ENCODE peak calls at places on chromosomes 5 and 9, in nine cellular contexts. O is cardiac muscle cell, E is progenitor cell of endocrine pancreas, V is tibial artery, D is PC-9, N is sigmoid colon, A is uterus, Q is AG09319, I is AG04449. B is an unnamed sample.

GRCh38 chr5:179171816-179172745 is 111.9 kb downstream of the ZNF354C start:
- DNase-seq in O (no peak), E (no peak), V (no peak), D (no peak), N (no peak), A (no peak), Q (no peak), I (no peak), B (no peak)

GRCh38 chr5:168013546-168013945 is 277.9 kb upstream of the WWC1 start:
- DNase-seq in O (no peak), E (no peak), V (no peak), D (no peak), N (no peak), A (no peak), Q (no peak), I (no peak), B (no peak)

GRCh38 chr5:128904815-128905214 is 60.5 kb upstream of the SLC27A6 start:
- DNase-seq in O (no peak), E (no peak), V (no peak), D (no peak), N (no peak), A (no peak), Q (no peak), I (no peak), B (no peak)

GRCh38 chr5:179118338-179118737 is 58.2 kb downstream of the ZNF354C start:
- DNase-seq in O (no peak), E (no peak), V (no peak), D (no peak), N (no peak), A (no peak), Q (no peak), I (no peak), B (no peak)

GRCh38 chr9:21854594-21854993 is 52.2 kb downstream of the MTAP start:
- DNase-seq in O (no peak), E (no peak), V (no peak), D (peak), N (no peak), A (no peak), Q (no peak), I (no peak), B (peak)

GRCh38 chr5:122180146-122180712 is 50.9 kb downstream of the ZNF474 start:
- DNase-seq in O (no peak), E (no peak), V (no peak), D (no peak), N (no peak), A (no peak), Q (no peak), I (no peak), B (no peak)

GRCh38 chr5:126002222-126002897 is 420.8 kb upstream of the GRAMD2B start:
- DNase-seq in O (peak), E (no peak), V (peak), D (no peak), N (no peak), A (peak), Q (peak), I (peak), B (no peak)

GRCh38 chr9:93865716-93866115 is 89.4 kb downstream of the BARX1 start:
- DNase-seq in O (no peak), E (no peak), V (no peak), D (no peak), N (no peak), A (no peak), Q (no peak), I (no peak), B (no peak)

GRCh38 chr9:137670391-137671195 is 51.8 kb downstream of the EHMT1 start:
- DNase-seq in O (peak), E (peak), V (no peak), D (no peak), N (peak), A (no peak), Q (no peak), I (no peak), B (peak)

GRCh38 chr9:92561374-92562329 is 25.9 kb upstream of the ECM2 start:
- DNase-seq in O (no peak), E (no peak), V (no peak), D (peak), N (no peak), A (no peak), Q (no peak), I (no peak), B (no peak)

GRCh38 chr9:129183495-129184308 is 5.6 kb upstream of the IER5L start:
- DNase-seq in O (no peak), E (no peak), V (no peak), D (no peak), N (no peak), A (no peak), Q (no peak), I (no peak), B (no peak)

GRCh38 chr5:150247726-150248125 is 41.8 kb downstream of the CAMK2A start:
- DNase-seq in O (no peak), E (no peak), V (no peak), D (no peak), N (no peak), A (no peak), Q (no peak), I (no peak), B (no peak)

GRCh38 chr5:135310328-135310989 is 88.6 kb downstream of the MACROH2A1 start:
- DNase-seq in O (no peak), E (no peak), V (no peak), D (peak), N (no peak), A (no peak), Q (peak), I (peak), B (no peak)

GRCh38 chr5:93576015-93576414 is 5.0 kb downstream of the NR2F1-AS1 start:
- DNase-seq in O (no peak), E (no peak), V (no peak), D (no peak), N (no peak), A (no peak), Q (no peak), I (no peak), B (no peak)

GRCh38 chr5:114450516-114450909 is 88.6 kb downstream of the KCNN2 start:
- DNase-seq in O (no peak), E (no peak), V (no peak), D (no peak), N (no peak), A (no peak), Q (peak), I (no peak), B (peak)

GRCh38 chr5:134445841-134446818 is 34.4 kb upstream of the CDKN2AIPNL start:
- DNase-seq in O (no peak), E (no peak), V (no peak), D (no peak), N (peak), A (no peak), Q (no peak), I (no peak), B (no peak)

GRCh38 chr5:43851741-43852140 is 248.8 kb downstream of the NNT start:
- DNase-seq in O (no peak), E (no peak), V (no peak), D (no peak), N (no peak), A (no peak), Q (no peak), I (no peak), B (no peak)

GRCh38 chr9:72154468-72155281 is 5.4 kb downstream of the GDA start:
- DNase-seq in O (no peak), E (no peak), V (no peak), D (peak), N (no peak), A (no peak), Q (no peak), I (no peak), B (peak)

GRCh38 chr9:116153765-116154333 is at the start of gene PAPPA:
- DNase-seq in O (no peak), E (no peak), V (no peak), D (no peak), N (no peak), A (peak), Q (no peak), I (no peak), B (no peak)

GRCh38 chr9:135884328-135885035 is 22.9 kb downstream of the CAMSAP1 start:
- DNase-seq in O (no peak), E (no peak), V (no peak), D (no peak), N (no peak), A (no peak), Q (no peak), I (no peak), B (no peak)

GRCh38 chr9:38286357-38286756 is 106.1 kb upstream of the ALDH1B1 start:
- DNase-seq in O (no peak), E (no peak), V (no peak), D (no peak), N (no peak), A (no peak), Q (no peak), I (no peak), B (no peak)

GRCh38 chr5:89729623-89730390 is 679.7 kb downstream of the CETN3 start:
- DNase-seq in O (no peak), E (no peak), V (no peak), D (peak), N (no peak), A (no peak), Q (no peak), I (no peak), B (no peak)

GRCh38 chr5:91162534-91163381 is 220.4 kb downstream of the ARRDC3 start:
- DNase-seq in O (no peak), E (no peak), V (peak), D (peak), N (peak), A (peak), Q (no peak), I (peak), B (peak)

GRCh38 chr9:104143554-104143919 is 49.4 kb downstream of the SMC2 start:
- DNase-seq in O (no peak), E (no peak), V (no peak), D (no peak), N (no peak), A (no peak), Q (no peak), I (no peak), B (no peak)

GRCh38 chr9:99818439-99818992 is 3.2 kb upstream of the NR4A3 start:
- DNase-seq in O (no peak), E (no peak), V (no peak), D (no peak), N (no peak), A (no peak), Q (no peak), I (no peak), B (no peak)

GRCh38 chr5:159310492-159310891 is 19.8 kb downstream of the IL12B start:
- DNase-seq in O (peak), E (peak), V (no peak), D (no peak), N (no peak), A (no peak), Q (no peak), I (no peak), B (peak)

GRCh38 chr5:120405291-120405864 is 58.7 kb upstream of the PRR16 start:
- DNase-seq in O (no peak), E (no peak), V (no peak), D (no peak), N (no peak), A (no peak), Q (no peak), I (peak), B (no peak)

GRCh38 chr9:9257999-9258398 is 1354.8 kb downstream of the PTPRD start:
- DNase-seq in O (no peak), E (no peak), V (no peak), D (no peak), N (no peak), A (no peak), Q (no peak), I (no peak), B (no peak)

GRCh38 chr9:138096192-138096845 is 218.7 kb downstream of the CACNA1B start:
- DNase-seq in O (no peak), E (no peak), V (no peak), D (no peak), N (peak), A (no peak), Q (no peak), I (no peak), B (no peak)

GRCh38 chr9:133141833-133142594 is 21.0 kb upstream of the RALGDS start:
- DNase-seq in O (no peak), E (no peak), V (no peak), D (no peak), N (peak), A (peak), Q (no peak), I (no peak), B (no peak)
- TF ChIP-seq CTCF in O (no peak), E (no peak), V (no peak), D (no peak), N (no peak), A (no peak), Q (no peak), I (no peak), B (no peak)

DNA sequence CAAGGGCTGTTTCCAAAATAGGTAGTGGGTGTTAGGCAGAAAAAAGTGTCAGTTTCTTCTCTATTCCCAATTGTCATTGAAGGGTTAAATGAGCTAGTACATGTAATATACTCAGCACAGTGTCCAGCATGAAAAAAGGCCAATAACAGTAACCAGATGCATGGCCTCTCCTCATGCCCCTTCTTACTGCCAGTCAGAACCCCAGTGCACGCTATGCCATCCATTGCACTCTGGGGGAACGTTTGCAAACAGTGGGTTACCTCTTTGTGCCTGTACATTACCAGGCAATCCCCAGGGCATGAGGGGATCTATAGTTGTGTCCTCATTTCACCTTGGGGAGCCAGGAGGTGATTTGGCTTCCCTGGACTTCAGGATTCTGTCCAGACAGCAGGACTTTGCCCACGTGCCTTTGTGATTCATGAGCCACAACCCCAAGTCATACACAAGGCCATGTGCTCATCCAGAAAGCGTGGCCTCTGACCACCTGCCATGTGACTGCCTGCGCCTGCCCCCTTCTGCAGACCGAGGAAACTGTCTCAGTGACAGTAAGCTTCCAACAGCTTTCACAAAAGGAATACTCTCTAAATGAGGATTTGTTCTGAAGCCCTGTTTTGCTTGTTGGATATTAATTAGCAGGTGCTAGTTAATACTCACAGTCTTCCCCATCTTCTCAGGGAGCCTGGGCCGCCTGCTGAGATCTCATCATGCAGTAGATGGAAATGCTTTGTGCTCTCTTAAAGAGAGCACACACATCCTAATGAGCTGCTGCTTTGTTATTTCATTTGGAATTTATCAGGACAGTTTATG is 36.8 kb upstream of the ANGPTL2 start:
- DNase-seq in O (peak), E (no peak), V (no peak), D (no peak), N (peak), A (peak), Q (peak), I (no peak), B (peak)
- TF ChIP-seq CTCF in O (no peak), E (peak), V (no peak), D (no peak), N (peak), A (no peak), Q (peak), I (peak), B (no peak)

DNA sequence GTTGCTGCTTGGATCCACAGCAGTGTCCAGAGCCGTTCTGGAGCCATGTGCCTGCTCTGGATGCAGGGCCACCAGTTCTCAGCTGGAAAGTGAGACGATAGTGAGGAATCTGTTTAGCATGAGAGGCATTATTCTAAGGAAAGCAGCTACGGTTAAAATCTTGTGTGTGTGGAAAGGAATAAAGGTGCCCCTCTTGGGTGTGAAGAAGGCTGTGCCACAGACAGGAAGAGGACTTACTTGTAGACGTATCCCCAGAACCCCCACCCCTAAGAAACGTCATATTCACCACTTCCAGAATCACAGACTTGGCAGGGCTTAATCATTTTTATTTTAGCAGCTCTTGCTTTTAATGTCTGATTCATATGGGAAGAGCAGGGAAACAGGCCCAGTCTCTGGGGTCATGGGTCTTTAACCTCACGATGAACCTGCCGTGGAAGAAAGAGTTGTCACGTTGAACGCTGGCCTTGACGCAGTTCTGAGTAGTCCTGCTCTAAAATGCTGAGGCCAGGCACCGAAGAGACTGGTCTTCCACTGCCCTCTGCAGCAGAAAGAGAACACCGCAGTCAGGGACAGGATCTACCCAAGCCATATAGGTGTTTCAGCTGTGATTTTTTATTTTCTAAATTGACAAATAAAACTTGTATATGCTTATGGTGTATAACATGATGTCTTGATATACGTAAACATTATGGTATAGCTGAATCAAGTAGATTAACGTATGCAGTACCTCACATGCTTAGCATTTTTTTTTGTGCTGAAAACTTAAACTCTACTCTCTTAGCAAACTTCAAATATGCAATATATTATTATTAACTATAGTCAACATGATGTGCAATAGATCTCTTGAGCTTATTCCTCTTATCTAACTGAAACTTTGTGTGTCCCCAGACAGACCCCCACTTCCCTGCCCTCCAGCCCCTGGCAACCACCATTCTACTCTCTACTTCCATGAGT is 38.8 kb downstream of the CARTPT start:
- DNase-seq in O (peak), E (peak), V (peak), D (peak), N (peak), A (peak), Q (peak), I (peak), B (peak)
- TF ChIP-seq CTCF in O (peak), E (peak), V (peak), D (peak), N (peak), A (peak), Q (peak), I (peak), B (peak)

DNA sequence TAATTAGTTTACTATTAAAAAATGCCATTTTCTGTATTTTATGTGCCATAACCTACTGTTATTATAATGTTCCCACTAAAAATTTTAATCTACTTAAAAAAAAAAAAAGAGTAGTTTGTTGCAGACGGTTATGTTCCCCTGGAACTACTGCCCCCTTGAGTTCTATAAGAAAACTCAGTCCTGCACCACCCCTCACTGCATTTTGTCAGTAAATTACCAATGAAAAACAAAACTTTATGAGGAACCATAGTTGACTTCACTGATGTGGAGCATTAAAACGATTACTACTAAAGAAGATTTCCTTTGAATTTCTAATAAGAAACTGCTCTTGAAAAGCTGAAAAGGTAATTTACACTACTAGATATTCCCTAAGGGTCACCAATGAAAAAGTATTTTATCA is 288.7 kb downstream of the FBXL17 start:
- DNase-seq in O (peak), E (no peak), V (no peak), D (no peak), N (no peak), A (no peak), Q (no peak), I (no peak), B (no peak)
- TF ChIP-seq CTCF in O (peak), E (peak), V (no peak), D (peak), N (no peak), A (peak), Q (peak), I (peak), B (peak)

DNA sequence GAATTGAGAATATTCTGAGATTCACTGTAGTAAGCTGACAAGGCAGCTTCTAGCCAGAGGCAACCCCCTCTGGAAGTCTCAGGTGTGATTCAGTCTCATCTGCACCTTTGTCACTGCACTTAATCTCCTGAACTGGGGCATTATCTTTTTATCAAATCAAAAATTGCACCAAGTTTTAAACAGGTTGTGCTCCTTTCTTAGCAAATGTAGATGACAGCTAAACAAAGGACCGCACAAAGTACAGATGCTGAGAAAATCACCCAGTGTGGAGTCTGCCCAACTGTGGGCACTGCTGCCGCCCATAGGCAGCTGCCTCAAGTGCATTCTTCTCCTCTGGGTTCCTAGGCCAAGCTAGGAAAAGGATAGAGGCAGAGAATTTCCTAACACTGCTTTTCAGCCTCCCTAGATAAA is 51.1 kb downstream of the STARD4 start:
- DNase-seq in O (peak), E (no peak), V (no peak), D (no peak), N (no peak), A (no peak), Q (no peak), I (no peak), B (no peak)
- TF ChIP-seq CTCF in O (peak), E (peak), V (no peak), D (no peak), N (no peak), A (no peak), Q (peak), I (peak), B (no peak)

DNA sequence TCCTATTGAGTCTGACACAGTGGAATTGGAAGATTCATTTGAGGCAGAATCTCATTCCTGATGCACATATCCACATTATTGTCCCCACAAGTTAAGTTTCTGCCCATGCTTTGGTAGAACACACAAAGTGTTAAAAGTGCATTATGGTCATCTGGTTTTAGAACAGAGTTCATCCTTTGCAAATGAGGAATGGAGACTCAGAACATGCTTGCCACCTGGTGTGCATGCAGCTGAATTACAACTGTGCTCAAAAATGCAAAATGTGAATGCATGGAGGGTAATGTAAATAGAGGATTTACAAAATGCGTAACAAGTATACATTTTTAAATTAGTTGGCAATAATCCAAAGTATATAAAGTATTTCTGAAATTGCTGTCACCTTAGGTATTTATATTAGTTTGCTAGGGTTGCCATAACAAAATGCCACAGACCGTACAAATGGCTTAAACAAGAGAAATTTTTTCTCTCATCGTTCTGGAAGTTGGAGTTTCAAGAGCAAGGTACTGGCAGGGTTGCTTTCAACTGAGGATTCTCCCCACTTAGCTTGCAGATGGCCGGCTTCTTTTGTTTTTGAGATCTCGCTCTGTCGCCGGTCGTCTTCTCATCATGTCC is 671.1 kb downstream of the TAF11L14 start:
- DNase-seq in O (peak), E (peak), V (no peak), D (no peak), N (no peak), A (no peak), Q (no peak), I (no peak), B (peak)
- TF ChIP-seq CTCF in O (peak), E (peak), V (peak), D (peak), N (peak), A (peak), Q (peak), I (peak), B (peak)

GRCh38 chr5:11289733-11290132 is 528.7 kb upstream of the DAP start:
- DNase-seq in O (no peak), E (no peak), V (no peak), D (no peak), N (no peak), A (no peak), Q (no peak), I (no peak), B (no peak)
- TF ChIP-seq CTCF in O (no peak), E (no peak), V (no peak), D (no peak), N (no peak), A (no peak), Q (no peak), I (no peak), B (no peak)

GRCh38 chr5:106875591-106876297 is 795.0 kb downstream of the EFNA5 start:
- DNase-seq in O (peak), E (no peak), V (no peak), D (no peak), N (no peak), A (no peak), Q (no peak), I (no peak), B (peak)
- TF ChIP-seq CTCF in O (peak), E (peak), V (peak), D (peak), N (peak), A (no peak), Q (peak), I (peak), B (peak)

B was measured in Calu3.